ENCODE peak calls at places on chromosome 12, in four cellular contexts. O, A, C and N are unnamed samples.

GRCh38 chr12:15535287-15535895 is 213.1 kb downstream of the PTPRO start:
- DNase-seq in O (no peak), A (no peak), C (no peak), N (no peak)

GRCh38 chr12:46981627-46982026 is 97.8 kb upstream of the PCED1B start:
- DNase-seq in O (no peak), A (no peak), C (no peak), N (no peak)

GRCh38 chr12:96197503-96198272 is 3.5 kb downstream of the ELK3 start:
- DNase-seq in O (no peak), A (no peak), C (peak), N (no peak)

GRCh38 chr12:111367661-111368221 is 1.2 kb downstream of the PHETA1 start:
- DNase-seq in O (no peak), A (no peak), C (peak), N (no peak)

GRCh38 chr12:77231548-77231947 is 166.2 kb upstream of the E2F7 start:
- DNase-seq in O (no peak), A (no peak), C (peak), N (peak)

GRCh38 chr12:39605996-39606395 is 13.6 kb downstream of the ABCD2 start:
- DNase-seq in O (no peak), A (no peak), C (peak), N (no peak)

GRCh38 chr12:110555509-110556406 is 27.4 kb downstream of the PPTC7 start:
- DNase-seq in O (no peak), A (no peak), C (peak), N (no peak)

GRCh38 chr12:71639341-71639760 is 24.3 kb downstream of the ZFC3H1 start:
- DNase-seq in O (no peak), A (no peak), C (no peak), N (no peak)

GRCh38 chr12:31362759-31363415 is 36.9 kb upstream of the SINHCAF start:
- DNase-seq in O (no peak), A (peak), C (no peak), N (no peak)

GRCh38 chr12:44960423-44960822 is 84.3 kb upstream of the NELL2 start:
- DNase-seq in O (no peak), A (no peak), C (no peak), N (no peak)

GRCh38 chr12:44961887-44962286 is 85.8 kb upstream of the NELL2 start:
- DNase-seq in O (no peak), A (no peak), C (no peak), N (no peak)

DNA sequence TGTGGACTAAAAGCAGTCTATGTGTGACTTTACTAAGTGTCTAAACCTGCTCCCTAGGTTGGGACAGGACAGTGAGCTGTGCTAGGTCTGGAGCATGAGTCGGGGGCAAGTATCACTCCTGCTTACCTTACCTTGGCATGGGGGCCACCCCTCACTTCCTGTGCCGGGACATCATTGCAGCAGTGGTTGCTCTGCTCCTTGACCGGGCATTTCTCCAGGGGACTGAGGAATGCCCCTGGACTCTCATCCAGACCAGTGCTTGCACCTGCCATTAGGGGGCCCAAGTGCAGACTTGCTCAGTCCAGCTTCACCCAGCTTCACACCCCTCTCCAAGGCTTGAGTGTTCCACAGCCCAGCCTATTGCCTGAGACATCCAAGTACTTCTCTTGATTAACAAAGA is 84.7 kb upstream of the NELL2 start:
- DNase-seq in O (no peak), A (no peak), C (no peak), N (no peak)
- TF ChIP-seq CTCF in O (peak), A (no peak), C (no peak), N (no peak)

GRCh38 chr12:103501447-103501846 is 5.7 kb upstream of the C12orf42 start:
- DNase-seq in O (no peak), A (no peak), C (no peak), N (no peak)

GRCh38 chr12:103505371-103506236 is 9.8 kb upstream of the C12orf42 start:
- DNase-seq in O (no peak), A (peak), C (no peak), N (no peak)

GRCh38 chr12:103499571-103499970 is 3.8 kb upstream of the C12orf42 start:
- DNase-seq in O (no peak), A (no peak), C (no peak), N (no peak)

GRCh38 chr12:103504606-103505005 is 8.8 kb upstream of the C12orf42 start:
- DNase-seq in O (no peak), A (no peak), C (no peak), N (no peak)

DNA sequence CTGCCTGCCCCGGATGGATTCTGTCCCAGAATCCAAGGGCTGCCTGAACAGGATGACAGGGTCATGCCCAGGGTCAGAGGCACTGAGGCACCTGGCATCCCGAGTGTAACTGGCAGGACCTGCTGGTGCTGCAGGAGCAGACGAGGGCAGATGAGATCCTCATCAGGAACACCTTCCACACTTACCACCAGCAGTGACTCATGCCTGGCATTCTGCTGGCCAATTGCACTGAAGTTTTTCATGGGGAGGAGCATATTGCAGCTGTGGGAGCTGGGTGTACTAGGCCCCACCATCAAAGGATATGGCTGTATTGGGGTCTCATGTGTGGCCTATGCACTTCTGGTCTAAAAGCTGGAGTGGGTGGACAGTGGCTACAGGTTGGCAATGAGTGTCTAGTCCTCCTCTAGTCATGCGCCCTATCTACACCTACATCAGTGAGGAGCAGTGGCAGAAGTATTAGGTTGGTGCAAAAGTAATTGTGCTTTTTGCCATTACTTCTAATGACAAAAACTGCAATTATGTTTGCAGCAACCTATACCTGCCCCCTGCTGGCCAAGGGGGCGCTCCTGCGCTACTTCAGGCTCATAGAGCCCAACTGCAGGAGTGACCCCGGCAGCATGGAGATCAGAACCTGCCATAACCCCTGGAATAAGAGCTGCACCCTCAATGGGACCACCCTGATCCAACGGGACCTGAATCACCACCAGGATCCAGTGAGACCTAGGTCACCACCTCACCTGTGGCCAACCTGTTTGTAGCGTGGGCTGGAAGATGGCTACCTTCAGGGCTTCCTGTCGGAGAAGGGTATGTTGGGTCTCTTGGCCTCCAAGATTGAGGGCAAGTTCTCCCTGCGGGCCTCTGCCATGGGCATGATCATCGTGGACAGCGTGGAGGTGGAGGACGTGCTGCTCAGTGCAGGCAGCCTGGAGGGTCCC is 8.0 kb upstream of the C12orf42 start:
- DNase-seq in O (peak), A (peak), C (no peak), N (no peak)
- TF ChIP-seq CTCF in O (peak), A (peak), C (peak), N (peak)

DNA sequence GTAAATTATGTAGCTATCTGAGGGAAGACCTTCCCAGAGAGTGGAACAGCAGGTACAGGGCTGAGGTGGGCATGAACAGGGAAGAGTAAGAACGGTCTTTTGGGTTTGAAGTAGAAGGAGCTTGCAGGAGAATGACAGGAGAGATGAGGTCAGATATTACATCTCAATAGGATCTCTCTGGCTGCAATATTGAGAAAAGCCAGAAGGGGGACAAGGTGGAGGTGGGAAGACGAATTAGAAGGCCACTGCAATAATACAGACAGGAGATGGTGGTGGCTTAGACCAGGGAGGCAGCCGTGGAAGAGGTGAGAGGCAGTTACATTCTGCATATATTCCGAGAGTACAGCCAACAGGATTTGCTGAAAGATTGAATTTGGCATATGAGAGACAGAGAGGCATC is 310.2 kb downstream of the APAF1 start:
- DNase-seq in O (no peak), A (no peak), C (peak), N (no peak)
- TF ChIP-seq CTCF in O (peak), A (peak), C (peak), N (no peak)

GRCh38 chr12:124369055-124369900 is 74.4 kb downstream of the RFLNA start:
- DNase-seq in O (no peak), A (no peak), C (peak), N (peak)
- TF ChIP-seq CTCF in O (no peak), A (no peak), C (no peak), N (no peak)

DNA sequence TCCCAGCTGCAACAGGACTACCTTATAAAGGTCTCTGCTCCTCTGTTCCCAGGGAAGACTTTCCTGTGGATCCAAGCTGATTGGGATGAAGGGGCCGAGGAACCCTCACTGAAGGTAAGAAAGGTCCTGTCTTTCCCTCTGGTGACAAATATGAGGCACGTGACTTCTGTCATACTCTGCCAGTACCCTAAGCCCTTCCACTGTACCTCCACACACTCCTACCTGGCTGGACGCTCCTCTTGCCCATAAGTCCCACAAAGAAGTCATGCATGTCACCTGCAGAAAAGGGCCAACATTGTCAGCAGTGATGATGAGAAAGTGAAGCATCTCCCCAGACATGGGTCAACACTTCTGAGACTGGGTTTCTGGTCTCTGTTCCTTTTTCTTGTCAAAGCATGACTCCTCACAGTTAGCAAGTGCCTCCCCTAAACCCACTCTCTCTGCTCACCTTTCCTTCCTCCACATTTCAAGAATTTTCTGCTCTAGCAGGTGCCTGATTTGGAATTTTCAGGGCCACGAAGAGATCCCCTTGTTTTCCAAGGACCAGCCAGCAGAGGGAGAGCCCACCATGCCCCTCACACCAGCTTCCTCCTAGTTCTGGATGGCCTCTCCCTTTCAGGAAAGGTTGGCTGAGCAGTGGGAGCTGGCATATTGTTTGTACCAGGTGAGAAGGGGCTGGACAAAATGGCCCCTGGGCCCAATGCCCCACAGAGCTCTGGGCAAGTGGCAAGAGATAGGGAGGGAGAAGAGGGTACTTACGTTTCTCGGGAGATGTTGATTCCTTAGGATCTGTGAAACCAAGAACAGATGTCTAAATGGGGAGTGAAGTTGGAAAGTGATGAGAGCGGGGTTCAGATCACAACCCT is 3.5 kb downstream of the TAC3 start:
- DNase-seq in O (no peak), A (peak), C (no peak), N (no peak)
- TF ChIP-seq CTCF in O (peak), A (peak), C (no peak), N (no peak)

GRCh38 chr12:66143868-66144267 is 13.3 kb upstream of the LLPH start:
- DNase-seq in O (no peak), A (no peak), C (no peak), N (no peak)

GRCh38 chr12:66144796-66145754 is 14.5 kb upstream of the LLPH start:
- DNase-seq in O (no peak), A (no peak), C (peak), N (no peak)

GRCh38 chr12:66152732-66153131 is 17.1 kb downstream of the TMBIM4 start:
- DNase-seq in O (no peak), A (no peak), C (peak), N (no peak)

GRCh38 chr12:66154776-66155175 is 15.0 kb downstream of the TMBIM4 start:
- DNase-seq in O (no peak), A (no peak), C (peak), N (no peak)

DNA sequence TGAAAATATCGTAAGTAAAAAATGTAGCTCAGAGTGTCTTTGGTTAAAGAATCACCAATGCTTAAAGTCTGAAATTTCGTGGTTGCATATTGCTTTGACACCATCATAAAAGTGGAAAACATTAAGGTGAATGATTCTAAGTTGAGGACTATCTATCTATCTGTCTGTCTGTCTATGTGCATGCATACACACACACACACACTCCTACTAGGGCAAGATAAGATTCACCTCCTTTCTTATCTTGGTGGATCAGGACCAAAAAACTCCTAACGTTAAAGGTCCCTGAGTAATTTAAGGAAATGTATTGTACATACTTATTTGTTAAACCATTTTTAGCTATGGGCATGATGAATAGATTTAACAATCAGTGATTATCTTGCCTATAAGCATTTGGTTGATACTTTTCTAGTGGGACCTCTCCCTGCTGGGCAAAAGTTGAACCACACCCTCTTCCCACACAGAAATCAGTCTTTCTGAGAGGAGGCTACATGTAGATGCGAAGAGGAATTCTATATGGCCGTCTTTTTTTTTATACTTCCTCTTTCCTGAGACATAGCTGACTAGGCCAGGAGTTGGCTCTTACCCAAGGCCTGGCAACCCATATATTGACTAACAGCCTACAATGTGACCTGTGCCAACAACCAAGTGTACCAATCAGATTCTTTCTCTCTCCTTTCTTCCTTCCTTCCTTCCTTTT is 19.3 kb upstream of the LLPH start:
- DNase-seq in O (no peak), A (no peak), C (peak), N (no peak)
- TF ChIP-seq CTCF in O (peak), A (peak), C (peak), N (peak)

GRCh38 chr12:64884164-64884542 is 59.7 kb downstream of the TBC1D30 start:
- DNase-seq in O (no peak), A (no peak), C (no peak), N (no peak)

GRCh38 chr12:64884728-64885127 is 60.3 kb downstream of the TBC1D30 start:
- DNase-seq in O (no peak), A (no peak), C (no peak), N (no peak)

GRCh38 chr12:64882687-64883086 is 58.2 kb downstream of the TBC1D30 start:
- DNase-seq in O (no peak), A (no peak), C (no peak), N (no peak)

DNA sequence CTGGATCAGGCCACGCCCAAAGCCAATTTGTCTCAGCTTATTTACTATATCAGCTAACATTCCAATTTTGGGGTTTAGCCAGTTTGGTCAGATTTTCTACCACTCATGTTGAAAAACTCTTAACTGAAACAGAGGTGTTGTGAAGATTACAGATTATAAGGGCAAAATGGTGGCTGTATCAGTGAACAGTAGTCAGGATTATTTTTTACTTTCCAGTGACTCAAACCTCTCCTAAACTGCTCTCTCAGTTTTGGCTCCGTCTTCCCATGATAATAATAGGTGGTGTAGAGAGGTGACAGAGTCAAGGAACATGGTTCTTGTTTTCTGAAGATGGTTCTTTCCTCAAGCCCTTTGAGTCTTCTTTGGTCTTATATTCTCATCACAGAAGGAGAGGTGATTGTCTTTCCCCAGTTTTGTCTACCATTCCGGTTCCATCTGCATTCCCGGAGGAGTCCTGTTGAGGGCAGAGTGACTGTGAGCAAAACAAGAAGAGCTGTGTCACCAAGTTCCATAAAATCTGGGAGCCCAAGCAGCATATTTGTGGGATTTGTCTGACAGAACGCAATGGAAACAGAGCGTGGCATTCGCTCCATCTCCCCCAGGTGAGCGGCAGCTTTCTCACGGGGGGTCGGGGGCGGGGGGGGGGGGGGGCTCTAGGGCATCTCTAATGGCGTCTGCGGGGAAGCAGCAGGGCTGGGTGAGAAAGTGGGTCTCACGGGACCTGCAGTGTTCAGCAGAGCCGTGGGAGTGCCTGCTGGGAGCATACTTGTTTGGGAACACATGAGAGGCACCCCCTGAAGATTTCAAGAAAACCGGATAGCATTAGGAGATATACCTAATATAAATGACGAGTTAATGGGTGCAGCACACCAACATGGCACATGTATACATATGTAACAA is 59.1 kb downstream of the TBC1D30 start:
- DNase-seq in O (no peak), A (no peak), C (no peak), N (no peak)
- TF ChIP-seq CTCF in O (peak), A (no peak), C (peak), N (no peak)

GRCh38 chr12:51262758-51263177 is 7.4 kb downstream of the SMAGP start:
- DNase-seq in O (no peak), A (no peak), C (peak), N (no peak)
- TF ChIP-seq CTCF in O (peak), A (peak), C (peak), N (no peak)

GRCh38 chr12:124400124-124400523 is 105.2 kb downstream of the RFLNA start:
- DNase-seq in O (no peak), A (no peak), C (no peak), N (no peak)

GRCh38 chr12:124399622-124400021 is 104.7 kb downstream of the RFLNA start:
- DNase-seq in O (no peak), A (no peak), C (no peak), N (peak)

GRCh38 chr12:124397399-124397679 is 102.4 kb downstream of the RFLNA start:
- DNase-seq in O (no peak), A (no peak), C (no peak), N (no peak)

GRCh38 chr12:124397807-124398577 is 103.1 kb downstream of the RFLNA start:
- DNase-seq in O (no peak), A (no peak), C (peak), N (no peak)

GRCh38 chr12:124398578-124399227 is 103.8 kb downstream of the RFLNA start:
- DNase-seq in O (no peak), A (no peak), C (no peak), N (no peak)
- TF ChIP-seq CTCF in O (no peak), A (no peak), C (peak), N (no peak)

GRCh38 chr12:6692888-6693287 is 3.7 kb upstream of the ZNF384 start:
- DNase-seq in O (no peak), A (no peak), C (no peak), N (no peak)
- TF ChIP-seq CTCF in O (no peak), A (no peak), C (no peak), N (no peak)